ENCODE peak calls at places on chromosomes 13 and 19, in six cellular contexts. One of them, this sample, is unnamed.

GRCh38 chr19:54439174-54439851 is 9.7 kb upstream of the LENG8 start:
- DNase-seq in GM12878: no peak
- DNase-seq in upper lobe of left lung: no peak
- DNase-seq in suprapubic skin: no peak
- DNase-seq in Panc1: no peak
- DNase-seq in stomach: peak; percentile 39
- DNase-seq in this sample: no peak

GRCh38 chr19:46821512-46822359 is 28.9 kb downstream of the AP2S1 start:
- DNase-seq in GM12878: no peak
- DNase-seq in upper lobe of left lung: no peak
- DNase-seq in suprapubic skin: no peak
- DNase-seq in Panc1: no peak
- DNase-seq in stomach: no peak
- DNase-seq in this sample: peak; percentile 67

GRCh38 chr19:40279761-40280607 is 5.2 kb downstream of the AKT2 start:
- DNase-seq in GM12878: no peak
- DNase-seq in upper lobe of left lung: no peak
- DNase-seq in suprapubic skin: no peak
- DNase-seq in Panc1: no peak
- DNase-seq in stomach: no peak
- DNase-seq in this sample: no peak

GRCh38 chr13:59603646-59604045 is 560.1 kb downstream of the DIAPH3 start:
- DNase-seq in GM12878: no peak
- DNase-seq in upper lobe of left lung: no peak
- DNase-seq in suprapubic skin: no peak
- DNase-seq in Panc1: no peak
- DNase-seq in stomach: no peak
- DNase-seq in this sample: no peak

GRCh38 chr13:40611004-40611403 is 55.4 kb downstream of the FOXO1 start:
- DNase-seq in GM12878: no peak
- DNase-seq in upper lobe of left lung: no peak
- DNase-seq in suprapubic skin: no peak
- DNase-seq in Panc1: no peak
- DNase-seq in stomach: no peak
- DNase-seq in this sample: no peak

GRCh38 chr13:46866150-46866549 is 30.7 kb downstream of the HTR2A start:
- DNase-seq in GM12878: no peak
- DNase-seq in upper lobe of left lung: peak; percentile 90
- DNase-seq in suprapubic skin: no peak
- DNase-seq in Panc1: no peak
- DNase-seq in stomach: no peak
- DNase-seq in this sample: peak; percentile 11

GRCh38 chr13:113724780-113725315 is 34.2 kb upstream of the TMEM255B start:
- DNase-seq in GM12878: peak; percentile 12
- DNase-seq in upper lobe of left lung: peak; percentile 78
- DNase-seq in suprapubic skin: no peak
- DNase-seq in Panc1: peak; percentile 38
- DNase-seq in stomach: peak; percentile 72
- DNase-seq in this sample: peak; percentile 73

GRCh38 chr13:48624858-48625257 is 28.9 kb upstream of the CYSLTR2 start:
- DNase-seq in GM12878: no peak
- DNase-seq in upper lobe of left lung: no peak
- DNase-seq in suprapubic skin: no peak
- DNase-seq in Panc1: no peak
- DNase-seq in stomach: no peak
- DNase-seq in this sample: no peak

GRCh38 chr13:29707876-29708543 is 112.5 kb upstream of the SLC7A1 start:
- DNase-seq in GM12878: no peak
- DNase-seq in upper lobe of left lung: peak; percentile 28
- DNase-seq in suprapubic skin: no peak
- DNase-seq in Panc1: peak; percentile 10
- DNase-seq in stomach: peak; percentile 51
- DNase-seq in this sample: peak; percentile 48

GRCh38 chr13:75194717-75195116 is 287.3 kb downstream of the TBC1D4 start:
- DNase-seq in GM12878: no peak
- DNase-seq in upper lobe of left lung: no peak
- DNase-seq in suprapubic skin: no peak
- DNase-seq in Panc1: no peak
- DNase-seq in stomach: no peak
- DNase-seq in this sample: no peak

GRCh38 chr13:73303858-73304257 is 245.1 kb downstream of the KLF5 start:
- DNase-seq in GM12878: no peak
- DNase-seq in upper lobe of left lung: no peak
- DNase-seq in suprapubic skin: no peak
- DNase-seq in Panc1: no peak
- DNase-seq in stomach: no peak
- DNase-seq in this sample: no peak

GRCh38 chr19:17762505-17763229 is 11.4 kb downstream of the FCHO1 start:
- DNase-seq in GM12878: no peak
- DNase-seq in upper lobe of left lung: no peak
- DNase-seq in suprapubic skin: no peak
- DNase-seq in Panc1: no peak
- DNase-seq in stomach: no peak
- DNase-seq in this sample: peak; percentile 47

GRCh38 chr19:17767559-17767958 is 16.3 kb downstream of the FCHO1 start:
- DNase-seq in GM12878: no peak
- DNase-seq in upper lobe of left lung: no peak
- DNase-seq in suprapubic skin: no peak
- DNase-seq in Panc1: no peak
- DNase-seq in stomach: no peak
- DNase-seq in this sample: no peak

GRCh38 chr19:17766543-17767131 is 15.4 kb downstream of the FCHO1 start:
- DNase-seq in GM12878: no peak
- DNase-seq in upper lobe of left lung: peak; percentile 88
- DNase-seq in suprapubic skin: peak; percentile 90
- DNase-seq in Panc1: no peak
- DNase-seq in stomach: peak; percentile 89
- DNase-seq in this sample: peak; percentile 94

GRCh38 chr19:17764348-17764747 is 13.1 kb downstream of the FCHO1 start:
- DNase-seq in GM12878: no peak
- DNase-seq in upper lobe of left lung: no peak
- DNase-seq in suprapubic skin: no peak
- DNase-seq in Panc1: no peak
- DNase-seq in stomach: no peak
- DNase-seq in this sample: no peak

GRCh38 chr19:17765069-17765618 is 13.9 kb downstream of the FCHO1 start:
- DNase-seq in GM12878: no peak
- DNase-seq in upper lobe of left lung: peak; percentile 89
- DNase-seq in suprapubic skin: no peak
- DNase-seq in Panc1: no peak
- DNase-seq in stomach: peak; percentile 66
- DNase-seq in this sample: peak; percentile 86
- TF ChIP-seq POLR2AphosphoS5 in GM12878: no peak
- TF ChIP-seq POLR2AphosphoS5 in upper lobe of left lung: peak; percentile 30
- TF ChIP-seq POLR2AphosphoS5 in suprapubic skin: no peak
- TF ChIP-seq POLR2AphosphoS5 in Panc1: no peak
- TF ChIP-seq POLR2AphosphoS5 in stomach: no peak
- TF ChIP-seq POLR2AphosphoS5 in this sample: no peak

GRCh38 chr13:34941835-34942731 is at the start of gene NBEA:
- DNase-seq in GM12878: peak; percentile 16
- DNase-seq in upper lobe of left lung: peak; percentile 60
- DNase-seq in suprapubic skin: peak; percentile 85
- DNase-seq in Panc1: no peak
- DNase-seq in stomach: peak; percentile 74
- DNase-seq in this sample: peak; percentile 79
- TF ChIP-seq POLR2AphosphoS5 in GM12878: no peak
- TF ChIP-seq POLR2AphosphoS5 in upper lobe of left lung: no peak
- TF ChIP-seq POLR2AphosphoS5 in suprapubic skin: no peak
- TF ChIP-seq POLR2AphosphoS5 in Panc1: no peak
- TF ChIP-seq POLR2AphosphoS5 in stomach: peak; percentile 33
- TF ChIP-seq POLR2AphosphoS5 in this sample: peak; percentile 34

DNA sequence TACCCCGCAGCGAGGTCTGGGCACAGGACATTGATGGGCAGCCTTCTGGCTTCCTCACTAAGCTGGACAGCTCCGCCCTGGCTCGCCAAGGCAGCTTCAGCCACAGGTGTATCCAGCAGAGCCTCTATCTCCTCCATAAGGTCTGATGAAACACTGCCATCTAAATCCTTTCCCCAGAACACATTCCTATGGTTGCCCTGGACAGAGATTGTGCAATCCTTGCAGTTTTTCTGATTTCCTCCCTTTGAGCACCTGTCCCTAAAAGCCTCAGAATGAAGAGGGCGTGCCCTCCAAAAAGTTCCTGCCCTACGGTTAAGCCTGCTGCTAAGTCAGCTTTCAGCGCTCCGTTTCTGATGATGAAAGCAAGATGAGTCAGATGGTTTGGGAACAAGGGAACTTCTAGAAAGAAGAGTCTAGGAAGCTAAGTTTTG is 21.0 kb downstream of the CLEC4M start:
- DNase-seq in GM12878: no peak
- DNase-seq in upper lobe of left lung: peak; percentile 78
- DNase-seq in suprapubic skin: no peak
- DNase-seq in Panc1: no peak
- DNase-seq in stomach: no peak
- DNase-seq in this sample: no peak
- TF ChIP-seq POLR2AphosphoS5 in GM12878: no peak
- TF ChIP-seq POLR2AphosphoS5 in upper lobe of left lung: no peak
- TF ChIP-seq POLR2AphosphoS5 in suprapubic skin: no peak
- TF ChIP-seq POLR2AphosphoS5 in Panc1: no peak
- TF ChIP-seq POLR2AphosphoS5 in stomach: no peak
- TF ChIP-seq POLR2AphosphoS5 in this sample: no peak

DNA sequence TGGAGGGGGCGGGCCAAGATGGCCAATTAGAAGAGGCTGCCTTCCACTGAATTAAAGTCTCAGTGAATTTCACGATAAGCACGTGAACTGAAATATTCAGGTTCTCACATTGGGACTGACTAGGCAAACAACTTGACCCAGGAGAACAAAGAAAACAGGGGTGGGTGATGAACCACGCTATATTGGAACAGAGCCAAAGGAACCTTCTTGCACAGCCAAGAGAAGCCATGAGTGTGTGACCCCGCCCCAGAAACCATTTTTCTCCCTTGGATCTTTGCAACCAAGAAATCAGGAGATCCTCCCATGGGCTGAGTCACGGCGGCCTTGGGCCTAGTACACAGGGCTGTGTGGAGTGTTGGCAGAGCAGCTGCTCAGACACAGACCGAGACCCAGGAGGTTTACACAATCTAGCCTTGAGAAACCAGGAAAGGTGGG is 36.8 kb downstream of the ERICH4 start:
- DNase-seq in GM12878: no peak
- DNase-seq in upper lobe of left lung: peak; percentile 48
- DNase-seq in suprapubic skin: no peak
- DNase-seq in Panc1: no peak
- DNase-seq in stomach: no peak
- DNase-seq in this sample: no peak
- TF ChIP-seq POLR2AphosphoS5 in GM12878: no peak
- TF ChIP-seq POLR2AphosphoS5 in upper lobe of left lung: peak; percentile 40
- TF ChIP-seq POLR2AphosphoS5 in suprapubic skin: no peak
- TF ChIP-seq POLR2AphosphoS5 in Panc1: no peak
- TF ChIP-seq POLR2AphosphoS5 in stomach: no peak
- TF ChIP-seq POLR2AphosphoS5 in this sample: no peak

GRCh38 chr19:2061936-2062729 is 11.1 kb upstream of the MKNK2 start:
- DNase-seq in GM12878: no peak
- DNase-seq in upper lobe of left lung: peak; percentile 44
- DNase-seq in suprapubic skin: no peak
- DNase-seq in Panc1: no peak
- DNase-seq in stomach: no peak
- DNase-seq in this sample: no peak
- TF ChIP-seq POLR2AphosphoS5 in GM12878: peak; percentile 15
- TF ChIP-seq POLR2AphosphoS5 in upper lobe of left lung: no peak
- TF ChIP-seq POLR2AphosphoS5 in suprapubic skin: no peak
- TF ChIP-seq POLR2AphosphoS5 in Panc1: no peak
- TF ChIP-seq POLR2AphosphoS5 in stomach: no peak
- TF ChIP-seq POLR2AphosphoS5 in this sample: no peak